ENCODE peak calls at places on chromosomes 2 and 18, in eight cellular contexts. C, W, P, O, T, U, F and I are unnamed samples.

GRCh38 chr2:95061601-95062183 is 36.2 kb downstream of the MAL start:
- DNase-seq in C (no peak), W (no peak), P (peak), O (peak), T (no peak), U (no peak), F (no peak), I (no peak)

GRCh38 chr2:102620367-102620766 is 1.0 kb downstream of the SLC9A2 start:
- DNase-seq in C (peak), W (no peak), P (no peak), O (no peak), T (no peak), U (no peak), F (no peak), I (no peak)

GRCh38 chr2:1752751-1753150 is 8.4 kb upstream of the PXDN start:
- DNase-seq in C (no peak), W (no peak), P (peak), O (no peak), T (no peak), U (no peak), F (no peak), I (no peak)

GRCh38 chr2:190169221-190170072 is 106.9 kb upstream of the MSTN start:
- DNase-seq in C (no peak), W (no peak), P (no peak), O (no peak), T (peak), U (no peak), F (no peak), I (no peak)

GRCh38 chr18:55509631-55510372 is 78.2 kb downstream of the TCF4 start:
- DNase-seq in C (peak), W (no peak), P (no peak), O (no peak), T (peak), U (peak), F (peak), I (peak)

GRCh38 chr2:225668606-225669266 is 269.2 kb downstream of the NYAP2 start:
- DNase-seq in C (peak), W (no peak), P (no peak), O (no peak), T (peak), U (peak), F (peak), I (peak)

GRCh38 chr18:59900222-59901128 is 679 bp downstream of the PMAIP1 start:
- DNase-seq in C (peak), W (no peak), P (no peak), O (no peak), T (peak), U (peak), F (peak), I (peak)

GRCh38 chr2:129709030-129709955 is 270.2 kb upstream of the RAB6C start:
- DNase-seq in C (no peak), W (no peak), P (no peak), O (no peak), T (no peak), U (no peak), F (no peak), I (no peak)

GRCh38 chr2:45000341-45000901 is 8.8 kb downstream of the SIX2 start:
- DNase-seq in C (no peak), W (no peak), P (no peak), O (no peak), T (no peak), U (no peak), F (no peak), I (no peak)

GRCh38 chr2:170929686-170930050 is 615 bp downstream of the GORASP2 start:
- DNase-seq in C (peak), W (peak), P (no peak), O (peak), T (peak), U (peak), F (peak), I (peak)

GRCh38 chr18:35155403-35156117 is 85.3 kb upstream of the ZNF397 start:
- DNase-seq in C (no peak), W (no peak), P (no peak), O (no peak), T (no peak), U (no peak), F (peak), I (peak)

GRCh38 chr18:57077786-57078552 is 68.9 kb upstream of the BOD1L2 start:
- DNase-seq in C (no peak), W (no peak), P (no peak), O (no peak), T (no peak), U (no peak), F (no peak), I (no peak)

GRCh38 chr18:59565957-59566356 is 131.3 kb downstream of the CCBE1 start:
- DNase-seq in C (no peak), W (no peak), P (no peak), O (no peak), T (no peak), U (peak), F (no peak), I (no peak)

GRCh38 chr2:96537734-96538486 is 1.4 kb downstream of the ARID5A start:
- DNase-seq in C (no peak), W (peak), P (peak), O (no peak), T (no peak), U (no peak), F (no peak), I (no peak)

GRCh38 chr2:19538411-19538963 is 180.1 kb upstream of the OSR1 start:
- DNase-seq in C (peak), W (no peak), P (no peak), O (peak), T (peak), U (peak), F (peak), I (peak)

GRCh38 chr2:236025892-236026291 is 142.3 kb downstream of the GBX2 start:
- DNase-seq in C (no peak), W (no peak), P (no peak), O (no peak), T (no peak), U (no peak), F (no peak), I (no peak)

GRCh38 chr2:101337877-101338276 is 29.4 kb upstream of the RNF149 start:
- DNase-seq in C (peak), W (no peak), P (no peak), O (no peak), T (no peak), U (peak), F (peak), I (peak)

GRCh38 chr2:120552800-120553471 is 182.7 kb upstream of the GLI2 start:
- DNase-seq in C (peak), W (peak), P (peak), O (peak), T (peak), U (peak), F (peak), I (peak)

GRCh38 chr2:168397629-168398028 is 58.4 kb upstream of the CERS6 start:
- DNase-seq in C (no peak), W (no peak), P (no peak), O (no peak), T (peak), U (no peak), F (no peak), I (no peak)

GRCh38 chr2:231549446-231550239 is 19.4 kb upstream of the NMUR1 start:
- DNase-seq in C (no peak), W (no peak), P (no peak), O (no peak), T (no peak), U (no peak), F (no peak), I (no peak)

GRCh38 chr18:24926649-24927048 is 425.3 kb downstream of the ZNF521 start:
- DNase-seq in C (no peak), W (no peak), P (no peak), O (no peak), T (no peak), U (no peak), F (no peak), I (no peak)

GRCh38 chr2:54106631-54107454 is 8.6 kb upstream of the ACYP2 start:
- DNase-seq in C (peak), W (no peak), P (no peak), O (no peak), T (peak), U (peak), F (peak), I (peak)

GRCh38 chr18:55302337-55302833 is 285.6 kb downstream of the TCF4 start:
- DNase-seq in C (no peak), W (no peak), P (no peak), O (no peak), T (no peak), U (no peak), F (peak), I (no peak)

GRCh38 chr18:12497296-12497695 is 89.6 kb downstream of the PRELID3A start:
- DNase-seq in C (peak), W (no peak), P (no peak), O (no peak), T (no peak), U (no peak), F (no peak), I (no peak)

GRCh38 chr2:71784734-71785549 is 331.6 kb downstream of the DYSF start:
- DNase-seq in C (peak), W (no peak), P (peak), O (no peak), T (no peak), U (no peak), F (no peak), I (no peak)

GRCh38 chr2:24009680-24010476 is at the start of gene MFSD2B:
- DNase-seq in C (no peak), W (no peak), P (no peak), O (no peak), T (no peak), U (no peak), F (peak), I (no peak)

GRCh38 chr2:237675326-237675725 is 47.9 kb downstream of the LRRFIP1 start:
- DNase-seq in C (no peak), W (no peak), P (no peak), O (no peak), T (no peak), U (no peak), F (no peak), I (no peak)

GRCh38 chr2:164205347-164205746 is 415.9 kb downstream of the GRB14 start:
- DNase-seq in C (peak), W (no peak), P (no peak), O (no peak), T (peak), U (peak), F (peak), I (peak)

GRCh38 chr18:35458677-35459441 is 38.9 kb downstream of the INO80C start:
- DNase-seq in C (peak), W (peak), P (no peak), O (peak), T (peak), U (peak), F (peak), I (peak)

GRCh38 chr2:236919209-236919608 is 166.5 kb upstream of the COPS8 start:
- DNase-seq in C (peak), W (no peak), P (no peak), O (no peak), T (peak), U (peak), F (peak), I (peak)

DNA sequence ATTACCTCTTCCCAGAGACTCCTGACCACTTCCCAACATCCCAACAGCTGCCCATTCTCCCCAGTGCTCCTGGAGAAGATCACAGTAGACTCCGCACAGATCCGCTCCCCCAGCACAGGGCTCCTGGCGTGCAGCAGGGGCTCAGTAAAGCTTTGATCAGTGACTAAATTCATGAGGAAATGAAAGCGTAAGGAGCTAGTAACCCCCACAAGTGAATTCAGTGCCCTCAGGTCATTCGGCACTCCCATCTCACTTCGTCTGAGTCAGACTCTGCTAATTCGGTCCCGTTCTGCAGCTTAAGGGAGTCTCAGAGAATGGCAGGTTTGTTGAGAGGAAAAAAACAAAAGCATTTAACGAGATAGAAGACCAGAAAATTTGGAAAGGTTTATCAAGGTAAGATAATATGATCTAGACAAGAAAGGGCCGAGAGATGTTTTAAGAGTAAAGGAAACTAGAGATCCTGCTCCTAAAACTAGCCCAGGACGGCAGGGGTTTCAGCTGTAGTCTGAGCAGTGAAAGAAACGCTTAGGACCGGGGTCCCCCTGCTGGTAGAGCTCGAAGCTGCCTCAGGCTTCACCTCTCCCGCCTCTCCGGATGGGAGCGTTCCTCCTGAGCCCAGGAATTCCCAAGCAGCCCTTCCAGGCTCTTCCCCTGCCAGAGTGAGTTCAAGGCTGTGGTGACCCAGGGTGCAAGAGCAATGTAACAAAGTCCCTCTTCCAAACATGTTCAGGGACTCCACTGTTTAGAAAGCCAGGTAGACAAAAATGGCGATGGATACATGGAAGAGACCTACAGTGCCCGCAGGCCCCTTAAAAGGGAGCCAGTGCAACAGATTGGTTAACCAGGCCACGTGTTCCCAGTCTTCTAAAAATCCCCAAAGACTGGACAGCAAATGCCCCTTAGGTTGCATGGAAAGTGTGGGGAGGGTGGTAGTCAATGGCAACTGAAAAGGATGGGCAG is 127.3 kb downstream of the DNER start:
- DNase-seq in C (peak), W (peak), P (peak), O (peak), T (peak), U (peak), F (peak), I (peak)
- H3K4me3 ChIP-seq in C (peak), W (no peak), P (peak), O (peak), T (peak), U (peak), F (peak), I (peak)

DNA sequence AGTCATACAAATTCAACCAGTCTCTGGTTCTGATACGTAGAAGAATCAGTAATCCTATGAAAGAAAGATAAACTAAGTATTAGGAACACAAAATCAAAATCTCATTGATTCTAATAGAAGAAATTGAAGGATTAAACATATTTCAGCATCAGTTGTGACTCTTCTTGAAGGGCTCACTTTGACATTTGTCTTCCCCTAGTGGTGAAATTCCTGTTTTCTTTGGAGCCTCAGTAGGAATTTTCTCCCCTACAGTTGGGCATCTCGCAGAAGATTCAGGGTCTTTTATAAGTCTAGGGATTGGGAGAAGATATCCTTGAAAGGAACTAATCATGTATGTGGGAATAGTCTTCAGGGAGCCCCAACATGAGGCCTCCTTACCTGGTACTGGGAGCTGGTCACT is 2.8 kb upstream of the CRYGB start:
- DNase-seq in C (peak), W (no peak), P (no peak), O (no peak), T (no peak), U (no peak), F (no peak), I (no peak)
- TF ChIP-seq CTCF in C (peak), W (peak), P (no peak), O (no peak), T (peak), U (peak), F (no peak), I (no peak)

GRCh38 chr2:70125498-70125898 is 38.2 kb downstream of the PCBP1 start:
- DNase-seq in C (no peak), W (no peak), P (no peak), O (no peak), T (no peak), U (no peak), F (no peak), I (no peak)
- H3K4me3 ChIP-seq in C (peak), W (peak), P (peak), O (peak), T (peak), U (peak), F (peak), I (peak)

GRCh38 chr18:5059540-5060032 is 137.5 kb downstream of the AKAIN1 start:
- DNase-seq in C (no peak), W (no peak), P (no peak), O (no peak), T (no peak), U (no peak), F (no peak), I (no peak)
- TF ChIP-seq CTCF in C (no peak), W (no peak), P (no peak), O (no peak), T (no peak), U (no peak), F (no peak), I (no peak)

GRCh38 chr2:10550206-10551001 is 102.3 kb upstream of the ODC1 start:
- DNase-seq in C (no peak), W (no peak), P (no peak), O (no peak), T (no peak), U (no peak), F (no peak), I (no peak)

GRCh38 chr2:10548626-10549025 is 100.5 kb upstream of the ODC1 start:
- DNase-seq in C (no peak), W (peak), P (no peak), O (no peak), T (peak), U (peak), F (peak), I (no peak)

GRCh38 chr2:10547663-10548384 is 99.7 kb upstream of the ODC1 start:
- DNase-seq in C (no peak), W (no peak), P (no peak), O (no peak), T (no peak), U (no peak), F (no peak), I (no peak)

GRCh38 chr2:10549621-10550020 is 101.5 kb upstream of the ODC1 start:
- DNase-seq in C (no peak), W (no peak), P (no peak), O (no peak), T (no peak), U (no peak), F (no peak), I (no peak)

DNA sequence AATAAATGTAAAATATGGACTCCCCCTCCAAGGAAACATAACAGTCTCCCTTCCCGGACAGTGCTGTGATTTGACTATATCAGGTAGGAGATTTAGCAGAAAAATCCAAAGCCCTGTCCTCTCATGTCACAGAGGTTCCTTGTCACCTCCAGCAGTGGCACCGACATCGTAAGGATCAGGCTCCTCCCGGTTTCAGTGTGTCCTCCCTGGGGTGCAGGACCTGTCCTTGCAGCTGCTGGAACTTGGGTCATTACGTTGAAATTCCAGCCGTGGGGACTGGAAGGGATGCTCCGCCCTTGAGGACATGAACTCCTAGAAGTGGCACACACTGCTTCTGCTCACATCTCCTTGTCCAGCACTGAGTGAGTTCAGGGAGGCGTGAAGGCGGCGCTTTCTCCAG is 101.1 kb upstream of the ODC1 start:
- DNase-seq in C (no peak), W (no peak), P (no peak), O (no peak), T (no peak), U (no peak), F (no peak), I (no peak)
- H3K4me3 ChIP-seq in C (no peak), W (no peak), P (no peak), O (no peak), T (no peak), U (no peak), F (no peak), I (no peak)